ENCODE peak calls at places on chromosomes 11 and 22, in ten cellular contexts. One of them, this sample, is unnamed. For H3K9me3, the result is how much of the 10 kb centered on the place peaks cover.

GRCh38 chr11:76445122-76446084 is 585 bp downstream of the EMSY start:
- DNase-seq in vagina: no peak
- DNase-seq in breast epithelium: peak
- DNase-seq in stomach: peak
- DNase-seq in adrenal gland: peak
- DNase-seq in Peyer's patch: peak
- DNase-seq in HCT116: peak
- DNase-seq in heart left ventricle: peak
- DNase-seq in body of pancreas: peak
- DNase-seq in tibial nerve: peak
- DNase-seq in this sample: peak

GRCh38 chr11:66639066-66639813 is 737 bp downstream of the RBM4 start:
- DNase-seq in breast epithelium: no peak
- DNase-seq in heart left ventricle: no peak
- DNase-seq in adrenal gland: peak
- DNase-seq in body of pancreas: peak
- DNase-seq in vagina: no peak
- DNase-seq in stomach: no peak
- DNase-seq in tibial nerve: peak
- DNase-seq in Peyer's patch: no peak
- DNase-seq in HCT116: no peak
- DNase-seq in this sample: no peak

GRCh38 chr11:86064236-86064803 is 4.6 kb downstream of the PICALM start:
- DNase-seq in stomach: no peak
- DNase-seq in Peyer's patch: no peak
- DNase-seq in HCT116: no peak
- DNase-seq in body of pancreas: no peak
- DNase-seq in tibial nerve: no peak
- DNase-seq in breast epithelium: no peak
- DNase-seq in heart left ventricle: no peak
- DNase-seq in adrenal gland: no peak
- DNase-seq in vagina: no peak
- DNase-seq in this sample: no peak

GRCh38 chr11:19985106-19985505 is 175.2 kb downstream of the DBX1 start:
- DNase-seq in body of pancreas: no peak
- DNase-seq in stomach: no peak
- DNase-seq in Peyer's patch: no peak
- DNase-seq in tibial nerve: no peak
- DNase-seq in vagina: no peak
- DNase-seq in HCT116: no peak
- DNase-seq in heart left ventricle: no peak
- DNase-seq in breast epithelium: no peak
- DNase-seq in adrenal gland: no peak
- DNase-seq in this sample: no peak

GRCh38 chr11:12223771-12224536 is 113.6 kb downstream of the MICAL2 start:
- DNase-seq in tibial nerve: no peak
- DNase-seq in breast epithelium: no peak
- DNase-seq in HCT116: no peak
- DNase-seq in body of pancreas: no peak
- DNase-seq in Peyer's patch: no peak
- DNase-seq in stomach: no peak
- DNase-seq in heart left ventricle: no peak
- DNase-seq in adrenal gland: no peak
- DNase-seq in vagina: no peak
- DNase-seq in this sample: no peak

GRCh38 chr11:43903969-43904368 is 23.3 kb downstream of the ALKBH3 start:
- DNase-seq in breast epithelium: no peak
- DNase-seq in tibial nerve: no peak
- DNase-seq in stomach: no peak
- DNase-seq in body of pancreas: no peak
- DNase-seq in HCT116: no peak
- DNase-seq in vagina: no peak
- DNase-seq in Peyer's patch: no peak
- DNase-seq in heart left ventricle: no peak
- DNase-seq in adrenal gland: no peak
- DNase-seq in this sample: no peak

GRCh38 chr22:40179535-40179934 is 1.8 kb downstream of the TNRC6B start:
- DNase-seq in adrenal gland: no peak
- DNase-seq in Peyer's patch: no peak
- DNase-seq in breast epithelium: no peak
- DNase-seq in HCT116: no peak
- DNase-seq in heart left ventricle: no peak
- DNase-seq in vagina: no peak
- DNase-seq in tibial nerve: no peak
- DNase-seq in stomach: no peak
- DNase-seq in body of pancreas: no peak
- DNase-seq in this sample: no peak

GRCh38 chr11:10881892-10882291 is 24.0 kb upstream of the ZBED5 start:
- DNase-seq in breast epithelium: no peak
- DNase-seq in vagina: no peak
- DNase-seq in heart left ventricle: no peak
- DNase-seq in adrenal gland: no peak
- DNase-seq in stomach: no peak
- DNase-seq in body of pancreas: no peak
- DNase-seq in Peyer's patch: no peak
- DNase-seq in tibial nerve: no peak
- DNase-seq in HCT116: no peak
- DNase-seq in this sample: no peak

GRCh38 chr11:130514316-130514715 is 65.9 kb downstream of the ADAMTS15 start:
- DNase-seq in Peyer's patch: no peak
- DNase-seq in adrenal gland: no peak
- DNase-seq in vagina: no peak
- DNase-seq in stomach: no peak
- DNase-seq in breast epithelium: no peak
- DNase-seq in body of pancreas: no peak
- DNase-seq in HCT116: no peak
- DNase-seq in heart left ventricle: no peak
- DNase-seq in tibial nerve: no peak
- DNase-seq in this sample: no peak

GRCh38 chr11:61955031-61955415 is 4.9 kb downstream of the BEST1 start:
- DNase-seq in Peyer's patch: no peak
- DNase-seq in HCT116: no peak
- DNase-seq in stomach: no peak
- DNase-seq in heart left ventricle: peak
- DNase-seq in vagina: no peak
- DNase-seq in adrenal gland: peak
- DNase-seq in body of pancreas: peak
- DNase-seq in breast epithelium: no peak
- DNase-seq in tibial nerve: peak
- DNase-seq in this sample: peak

GRCh38 chr11:117327567-117328413 is at the start of gene CEP164:
- DNase-seq in body of pancreas: peak
- DNase-seq in breast epithelium: peak
- DNase-seq in stomach: peak
- DNase-seq in heart left ventricle: peak
- DNase-seq in tibial nerve: peak
- DNase-seq in HCT116: peak
- DNase-seq in vagina: no peak
- DNase-seq in adrenal gland: peak
- DNase-seq in Peyer's patch: peak
- DNase-seq in this sample: peak
- TF ChIP-seq POLR2A in body of pancreas: peak
- TF ChIP-seq POLR2A in breast epithelium: peak
- TF ChIP-seq POLR2A in stomach: peak
- TF ChIP-seq POLR2A in heart left ventricle: peak
- TF ChIP-seq POLR2A in tibial nerve: peak
- TF ChIP-seq POLR2A in HCT116: no peak
- TF ChIP-seq POLR2A in vagina: peak
- TF ChIP-seq POLR2A in adrenal gland: peak
- TF ChIP-seq POLR2A in Peyer's patch: peak
- TF ChIP-seq POLR2A in this sample: peak

DNA sequence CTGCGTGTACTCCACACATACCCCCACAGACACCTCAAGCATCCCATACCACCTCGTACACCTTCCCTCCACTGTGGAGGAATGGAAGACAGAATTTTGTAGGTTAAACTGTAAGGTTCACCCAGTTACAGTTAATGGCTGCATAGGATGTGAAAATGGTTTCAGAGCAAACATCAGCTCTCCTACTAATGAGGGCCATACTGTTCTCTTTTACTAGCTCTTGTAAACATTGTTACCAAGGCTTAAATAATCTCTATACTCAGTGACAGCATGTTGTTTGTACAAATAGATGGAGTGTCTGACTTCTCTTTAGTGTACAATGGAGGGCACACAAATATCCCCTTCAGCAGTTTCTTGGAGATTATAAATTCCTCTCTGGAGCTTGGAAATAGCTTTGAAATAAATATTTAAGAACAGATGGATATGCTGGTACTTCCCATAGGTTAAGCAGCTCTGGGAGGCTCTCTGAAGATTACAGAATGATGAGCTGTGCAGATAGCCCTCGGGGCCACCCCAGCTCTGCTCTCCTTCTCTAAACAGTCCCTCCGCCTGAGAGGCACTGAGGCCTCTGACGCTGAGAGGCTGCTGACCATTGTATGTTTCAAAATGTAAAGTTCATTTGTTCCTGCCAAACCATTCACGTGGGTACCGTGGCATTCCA is 25.7 kb downstream of the TTC12 start:
- DNase-seq in body of pancreas: no peak
- DNase-seq in Peyer's patch: no peak
- DNase-seq in adrenal gland: no peak
- DNase-seq in tibial nerve: no peak
- DNase-seq in breast epithelium: no peak
- DNase-seq in stomach: no peak
- DNase-seq in heart left ventricle: no peak
- DNase-seq in vagina: no peak
- DNase-seq in HCT116: no peak
- DNase-seq in this sample: no peak
- H3K9me3 ChIP-seq in body of pancreas: under half
- H3K9me3 ChIP-seq in Peyer's patch: under half
- H3K9me3 ChIP-seq in adrenal gland: under half
- H3K9me3 ChIP-seq in tibial nerve: under half
- H3K9me3 ChIP-seq in breast epithelium: under half
- H3K9me3 ChIP-seq in stomach: under half
- H3K9me3 ChIP-seq in heart left ventricle: under half
- H3K9me3 ChIP-seq in vagina: under half
- H3K9me3 ChIP-seq in HCT116: under half
- H3K9me3 ChIP-seq in this sample: under half

GRCh38 chr11:129287920-129288319 is 87.7 kb upstream of the BARX2 start:
- DNase-seq in adrenal gland: no peak
- DNase-seq in body of pancreas: no peak
- DNase-seq in stomach: no peak
- DNase-seq in heart left ventricle: no peak
- DNase-seq in vagina: no peak
- DNase-seq in HCT116: no peak
- DNase-seq in tibial nerve: no peak
- DNase-seq in breast epithelium: no peak
- DNase-seq in Peyer's patch: no peak
- DNase-seq in this sample: no peak

GRCh38 chr11:129292092-129292491 is 83.6 kb upstream of the BARX2 start:
- DNase-seq in heart left ventricle: no peak
- DNase-seq in tibial nerve: no peak
- DNase-seq in vagina: no peak
- DNase-seq in stomach: no peak
- DNase-seq in Peyer's patch: no peak
- DNase-seq in body of pancreas: no peak
- DNase-seq in adrenal gland: no peak
- DNase-seq in HCT116: no peak
- DNase-seq in breast epithelium: no peak
- DNase-seq in this sample: no peak

GRCh38 chr11:129290966-129291365 is 84.7 kb upstream of the BARX2 start:
- DNase-seq in adrenal gland: no peak
- DNase-seq in breast epithelium: no peak
- DNase-seq in vagina: no peak
- DNase-seq in Peyer's patch: no peak
- DNase-seq in stomach: no peak
- DNase-seq in HCT116: no peak
- DNase-seq in heart left ventricle: no peak
- DNase-seq in tibial nerve: no peak
- DNase-seq in body of pancreas: no peak
- DNase-seq in this sample: no peak

GRCh38 chr11:129291556-129291955 is 84.1 kb upstream of the BARX2 start:
- DNase-seq in body of pancreas: no peak
- DNase-seq in stomach: no peak
- DNase-seq in vagina: no peak
- DNase-seq in adrenal gland: no peak
- DNase-seq in tibial nerve: no peak
- DNase-seq in heart left ventricle: no peak
- DNase-seq in Peyer's patch: no peak
- DNase-seq in breast epithelium: no peak
- DNase-seq in HCT116: no peak
- DNase-seq in this sample: no peak

DNA sequence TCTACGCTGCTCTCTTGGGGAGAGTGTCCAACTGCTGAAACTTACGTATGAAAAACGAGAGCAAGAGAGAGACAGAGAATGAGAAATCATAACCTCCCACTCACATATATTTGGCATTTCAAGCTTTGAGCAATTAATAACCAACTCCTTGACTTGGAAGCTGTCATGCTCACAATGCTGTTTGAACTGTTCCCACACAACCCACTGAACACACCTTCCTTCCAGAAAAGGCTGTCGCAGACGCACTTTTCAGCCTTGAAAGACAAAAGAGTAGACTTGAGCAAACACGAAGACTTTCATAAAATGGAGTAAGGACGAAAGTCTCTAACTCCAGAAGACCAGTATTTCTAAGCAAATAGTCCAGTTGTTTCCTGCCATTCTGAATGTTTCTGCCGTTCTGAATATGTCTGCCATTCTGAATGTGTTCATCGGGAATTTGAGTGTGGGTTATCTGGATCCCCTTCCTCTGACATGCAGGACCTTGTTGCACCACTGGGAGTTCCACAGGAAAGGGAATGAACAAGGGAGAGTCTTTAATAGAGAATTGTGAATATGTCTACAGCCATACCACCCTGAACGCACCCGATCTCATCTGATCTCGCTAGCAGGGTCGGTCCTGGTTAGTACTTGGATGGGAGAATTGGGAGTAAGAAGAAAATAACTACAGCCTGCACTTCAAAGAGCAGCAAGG is 86.2 kb upstream of the BARX2 start:
- DNase-seq in tibial nerve: no peak
- DNase-seq in breast epithelium: no peak
- DNase-seq in Peyer's patch: no peak
- DNase-seq in body of pancreas: no peak
- DNase-seq in adrenal gland: no peak
- DNase-seq in heart left ventricle: no peak
- DNase-seq in HCT116: no peak
- DNase-seq in vagina: no peak
- DNase-seq in stomach: no peak
- DNase-seq in this sample: no peak
- TF ChIP-seq POLR2A in tibial nerve: no peak
- TF ChIP-seq POLR2A in breast epithelium: no peak
- TF ChIP-seq POLR2A in Peyer's patch: no peak
- TF ChIP-seq POLR2A in body of pancreas: no peak
- TF ChIP-seq POLR2A in adrenal gland: no peak
- TF ChIP-seq POLR2A in heart left ventricle: no peak
- TF ChIP-seq POLR2A in HCT116: no peak
- TF ChIP-seq POLR2A in vagina: no peak
- TF ChIP-seq POLR2A in stomach: no peak
- TF ChIP-seq POLR2A in this sample: no peak

DNA sequence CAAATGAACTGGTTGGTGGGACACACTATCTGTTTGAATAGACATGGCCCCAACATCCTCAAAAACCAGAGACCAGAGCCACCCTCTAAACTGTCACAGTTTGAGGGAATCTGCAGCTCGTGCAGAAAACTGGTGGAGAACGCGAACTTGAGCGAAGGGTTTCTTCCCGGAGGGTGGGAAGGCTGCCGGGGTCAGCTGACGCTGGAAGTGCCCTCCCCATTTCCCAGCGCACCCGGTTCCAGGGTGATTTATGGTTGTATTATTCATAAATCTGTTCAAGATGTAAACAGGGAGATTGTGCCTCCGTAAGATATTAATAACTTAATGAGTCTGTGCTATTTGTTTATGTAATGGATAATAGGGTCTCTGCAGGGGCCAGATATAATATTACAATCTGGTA is 1396.7 kb downstream of the BRD1 start:
- DNase-seq in breast epithelium: no peak
- DNase-seq in body of pancreas: no peak
- DNase-seq in tibial nerve: no peak
- DNase-seq in stomach: no peak
- DNase-seq in HCT116: no peak
- DNase-seq in heart left ventricle: no peak
- DNase-seq in vagina: no peak
- DNase-seq in Peyer's patch: no peak
- DNase-seq in adrenal gland: no peak
- DNase-seq in this sample: no peak
- H3K9me3 ChIP-seq in breast epithelium: under half
- H3K9me3 ChIP-seq in body of pancreas: under half
- H3K9me3 ChIP-seq in tibial nerve: under half
- H3K9me3 ChIP-seq in stomach: under half
- H3K9me3 ChIP-seq in HCT116: under half
- H3K9me3 ChIP-seq in heart left ventricle: under half
- H3K9me3 ChIP-seq in vagina: under half
- H3K9me3 ChIP-seq in Peyer's patch: under half
- H3K9me3 ChIP-seq in adrenal gland: under half
- H3K9me3 ChIP-seq in this sample: under half

This sample was measured in gastrocnemius medialis.